ENCODE peak calls at places on chromosomes 12 and 14, in five cellular contexts. W, Z, X, L and Q are unnamed samples. For H3K36me3, the result is how much of the 10 kb centered on the place peaks cover.

GRCh38 chr12:18323159-18323558 is 61.8 kb downstream of the PIK3C2G start:
- DNase-seq in W (no peak), Z (no peak), X (no peak), L (no peak), Q (no peak)

GRCh38 chr12:77160931-77161330 is 95.6 kb upstream of the E2F7 start:
- DNase-seq in W (no peak), Z (no peak), X (no peak), L (no peak), Q (no peak)

GRCh38 chr14:56002876-56003625 is 115.2 kb upstream of the PELI2 start:
- DNase-seq in W (no peak), Z (no peak), X (no peak), L (no peak), Q (no peak)

GRCh38 chr12:6332459-6332858 is 9.4 kb downstream of the TNFRSF1A start:
- DNase-seq in W (no peak), Z (no peak), X (no peak), L (peak), Q (peak)

GRCh38 chr12:16950041-16950677 is 344.2 kb upstream of the LMO3 start:
- DNase-seq in W (no peak), Z (no peak), X (no peak), L (no peak), Q (no peak)

GRCh38 chr12:67650528-67651379 is 2.2 kb downstream of the DYRK2 start:
- DNase-seq in W (no peak), Z (no peak), X (no peak), L (peak), Q (no peak)

GRCh38 chr14:33432407-33433023 is 493.8 kb downstream of the NPAS3 start:
- DNase-seq in W (no peak), Z (no peak), X (no peak), L (peak), Q (peak)

GRCh38 chr14:63614964-63615363 is 26.7 kb downstream of the WDR89 start:
- DNase-seq in W (no peak), Z (no peak), X (no peak), L (peak), Q (peak)

GRCh38 chr14:62079035-62079434 is 316.8 kb downstream of the SNAPC1 start:
- DNase-seq in W (no peak), Z (no peak), X (no peak), L (no peak), Q (no peak)

GRCh38 chr12:15854916-15855315 is 27.3 kb upstream of the STRAP start:
- DNase-seq in W (no peak), Z (no peak), X (no peak), L (no peak), Q (no peak)

GRCh38 chr12:41910578-41911331 is 233.9 kb downstream of the GXYLT1 start:
- DNase-seq in W (no peak), Z (no peak), X (no peak), L (no peak), Q (peak)

GRCh38 chr14:37819155-37820015 is 224.0 kb downstream of the TTC6 start:
- DNase-seq in W (no peak), Z (no peak), X (no peak), L (no peak), Q (peak)

GRCh38 chr12:125403145-125403789 is 338.0 kb downstream of the AACS start:
- DNase-seq in W (no peak), Z (no peak), X (no peak), L (peak), Q (peak)

GRCh38 chr12:24562761-24563392 is 386.0 kb downstream of the BCAT1 start:
- DNase-seq in W (peak), Z (peak), X (peak), L (peak), Q (peak)

GRCh38 chr12:32083489-32083888 is 23.2 kb upstream of the BICD1 start:
- DNase-seq in W (no peak), Z (no peak), X (no peak), L (no peak), Q (peak)

GRCh38 chr12:9961901-9962300 is 9.3 kb upstream of the CLEC12A start:
- DNase-seq in W (no peak), Z (no peak), X (no peak), L (no peak), Q (no peak)

GRCh38 chr12:111074559-111074958 is 154.2 kb upstream of the MYL2 start:
- DNase-seq in W (no peak), Z (peak), X (no peak), L (no peak), Q (no peak)

GRCh38 chr14:89401783-89402182 is 15.2 kb downstream of the FOXN3 start:
- DNase-seq in W (no peak), Z (no peak), X (no peak), L (no peak), Q (no peak)

GRCh38 chr14:60092516-60092915 is 793 bp downstream of the PCNX4 start:
- DNase-seq in W (no peak), Z (no peak), X (no peak), L (no peak), Q (peak)

GRCh38 chr14:101332281-101332680 is 229.0 kb upstream of the DIO3 start:
- DNase-seq in W (no peak), Z (no peak), X (no peak), L (no peak), Q (no peak)

GRCh38 chr12:47837190-47838171 is 17.8 kb upstream of the HDAC7 start:
- DNase-seq in W (peak), Z (peak), X (peak), L (peak), Q (peak)

GRCh38 chr14:102929349-102930137 is 7.1 kb downstream of the AMN start:
- DNase-seq in W (no peak), Z (no peak), X (no peak), L (no peak), Q (no peak)

GRCh38 chr14:90726656-90727055 is 89.6 kb downstream of the TTC7B start:
- DNase-seq in W (no peak), Z (peak), X (no peak), L (no peak), Q (peak)

GRCh38 chr14:21860172-21860571 is 186.6 kb upstream of the OR4E1 start:
- DNase-seq in W (no peak), Z (no peak), X (no peak), L (peak), Q (peak)

GRCh38 chr12:13187399-13187798 is 9.1 kb upstream of the EMP1 start:
- DNase-seq in W (no peak), Z (no peak), X (no peak), L (no peak), Q (peak)

GRCh38 chr12:97169922-97170321 is 262.9 kb downstream of the NEDD1 start:
- DNase-seq in W (no peak), Z (no peak), X (no peak), L (no peak), Q (no peak)

GRCh38 chr12:105930612-105931011 is 208.1 kb downstream of the NUAK1 start:
- DNase-seq in W (no peak), Z (no peak), X (no peak), L (peak), Q (no peak)

GRCh38 chr14:78340250-78340649 is 170.1 kb downstream of the NRXN3 start:
- DNase-seq in W (no peak), Z (no peak), X (no peak), L (no peak), Q (peak)
- H3K36me3 ChIP-seq in W (under half), Z (under half), X (under half), L (under half), Q (under half)

DNA sequence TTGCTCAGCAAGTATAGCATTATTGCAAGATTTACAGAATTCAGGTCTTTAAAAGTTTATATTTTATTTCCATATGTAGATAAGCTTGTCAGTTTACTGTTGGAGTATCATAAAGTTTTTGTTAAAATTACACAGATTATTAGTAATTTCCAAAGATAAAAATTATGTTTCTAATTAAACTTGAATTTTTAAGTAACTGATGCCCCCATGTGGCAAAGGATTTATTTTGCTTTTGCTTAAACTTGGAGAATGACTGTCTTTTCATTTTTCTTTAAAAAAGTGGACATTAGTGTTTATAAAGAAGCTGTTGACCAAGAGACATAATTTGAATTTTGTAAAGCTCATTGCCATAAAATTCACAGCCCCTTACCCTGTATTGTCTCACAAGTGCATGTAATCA is 45.8 kb downstream of the ETNK1 start:
- DNase-seq in W (no peak), Z (no peak), X (no peak), L (peak), Q (peak)
- TF ChIP-seq CTCF in W (no peak), Z (no peak), X (peak), L (no peak), Q (no peak)

GRCh38 chr12:14424545-14424944 is 59.1 kb downstream of the ATF7IP start:
- DNase-seq in W (no peak), Z (no peak), X (no peak), L (no peak), Q (no peak)
- H3K36me3 ChIP-seq in W (under half), Z (under half), X (under half), L (under half), Q (under half)

GRCh38 chr14:53325176-53325806 is 172.2 kb upstream of the DDHD1 start:
- DNase-seq in W (no peak), Z (no peak), X (no peak), L (no peak), Q (peak)
- TF ChIP-seq CTCF in W (no peak), Z (no peak), X (peak), L (peak), Q (no peak)

DNA sequence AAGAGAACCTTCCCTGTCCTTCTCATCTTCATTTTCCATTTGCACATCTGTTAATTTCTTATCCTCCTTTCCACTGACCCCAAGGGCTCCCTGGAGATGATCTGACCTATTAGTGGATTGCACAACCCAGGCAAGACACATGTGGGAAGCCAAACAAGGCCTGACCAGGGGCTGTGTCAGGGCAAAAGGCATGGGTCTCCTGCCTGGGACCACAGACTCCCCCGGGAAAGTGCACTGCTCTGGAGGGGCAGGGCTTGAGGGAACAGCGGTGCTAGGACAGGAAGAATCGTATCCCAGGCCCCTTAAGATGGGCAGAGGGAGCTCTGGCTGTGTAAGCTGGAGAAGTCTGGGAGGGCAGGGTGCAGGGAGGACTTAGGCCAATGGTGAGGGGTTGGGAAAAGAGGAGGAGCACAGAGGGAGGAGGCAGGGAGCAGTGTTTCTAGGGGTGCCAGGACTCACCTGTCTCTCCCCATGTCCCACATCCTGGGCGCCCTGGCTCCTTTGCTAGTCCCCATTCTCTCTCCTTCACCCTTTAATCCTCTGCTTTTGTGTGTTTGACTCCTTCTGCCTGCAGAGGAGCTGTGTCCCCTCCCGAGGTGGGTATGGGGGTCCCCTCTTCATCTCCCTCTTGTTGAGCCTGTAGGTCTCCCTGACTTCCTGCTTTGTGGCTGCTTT is 25.3 kb downstream of the PLEKHG3 start:
- DNase-seq in W (peak), Z (peak), X (peak), L (no peak), Q (no peak)
- H3K36me3 ChIP-seq in W (half or more), Z (half or more), X (half or more), L (under half), Q (under half)

GRCh38 chr12:53804429-53804828 is 52.6 kb upstream of the CISTR start:
- DNase-seq in W (no peak), Z (no peak), X (no peak), L (no peak), Q (no peak)
- TF ChIP-seq CTCF in W (no peak), Z (no peak), X (no peak), L (no peak), Q (no peak)

DNA sequence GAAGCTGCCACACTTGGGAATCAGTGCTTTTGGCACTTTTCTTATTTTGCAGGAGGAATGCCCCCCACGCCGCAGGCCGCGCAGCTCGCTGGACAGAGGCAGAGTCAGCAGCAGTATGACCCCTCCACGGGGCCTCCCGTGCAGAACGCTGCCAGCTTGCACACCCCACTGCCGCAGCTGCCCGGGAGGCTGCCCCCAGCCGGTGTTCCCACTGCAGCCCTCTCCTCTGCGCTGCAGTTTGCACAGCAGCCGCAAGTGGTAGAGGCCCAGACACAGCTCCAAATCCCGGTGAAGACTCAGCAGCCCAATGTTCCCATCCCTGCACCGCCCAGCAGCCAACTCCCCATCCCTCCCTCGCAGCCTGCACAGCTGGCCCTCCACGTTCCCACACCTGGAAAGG is 32.3 kb downstream of the EP400 start:
- DNase-seq in W (no peak), Z (no peak), X (no peak), L (no peak), Q (no peak)
- H3K36me3 ChIP-seq in W (half or more), Z (half or more), X (half or more), L (under half), Q (under half)

GRCh38 chr14:23539209-23539866 is 12.2 kb downstream of the ZFHX2 start:
- DNase-seq in W (no peak), Z (no peak), X (no peak), L (peak), Q (peak)
- TF ChIP-seq CTCF in W (peak), Z (peak), X (peak), L (peak), Q (peak)